ENCODE peak calls at places on chromosomes 6 and 20, in six cellular contexts. F is astrocyte; W is left ventricle myocardium inferior; U is adrenal gland; N is OCI-LY7; M is CD8-positive, alpha-beta T cell. P is an unnamed sample.

GRCh38 chr20:49372095-49372734 is 94.4 kb upstream of the ZNFX1 start:
- DNase-seq in F (no peak), W (no peak), U (no peak), N (no peak), M (no peak), P (no peak)

GRCh38 chr6:32070814-32071466 is 32.7 kb downstream of the CYP21A2 start:
- DNase-seq in F (no peak), W (peak), U (no peak), N (no peak), M (no peak), P (no peak)

GRCh38 chr6:134389658-134390057 is 71.7 kb upstream of the SGK1 start:
- DNase-seq in F (no peak), W (no peak), U (no peak), N (no peak), M (no peak), P (no peak)

GRCh38 chr6:89057759-89058158 is 22.8 kb upstream of the PNRC1 start:
- DNase-seq in F (no peak), W (no peak), U (no peak), N (no peak), M (no peak), P (no peak)

GRCh38 chr20:58583141-58583540 is 67.9 kb upstream of the APCDD1L start:
- DNase-seq in F (peak), W (no peak), U (no peak), N (no peak), M (no peak), P (no peak)

GRCh38 chr6:29938746-29939508 is 3.4 kb upstream of the HLA-A start:
- DNase-seq in F (no peak), W (no peak), U (no peak), N (no peak), M (no peak), P (no peak)

GRCh38 chr6:30870546-30870945 is 13.8 kb upstream of the DDR1 start:
- DNase-seq in F (no peak), W (no peak), U (no peak), N (no peak), M (no peak), P (no peak)

GRCh38 chr6:169865346-169866139 is 114.1 kb downstream of the ERMARD start:
- DNase-seq in F (no peak), W (no peak), U (no peak), N (no peak), M (no peak), P (no peak)

GRCh38 chr6:56902551-56903464 is 52.1 kb upstream of the BEND6 start:
- DNase-seq in F (peak), W (no peak), U (no peak), N (peak), M (no peak), P (no peak)

GRCh38 chr6:30841644-30842504 is 42.4 kb upstream of the DDR1 start:
- DNase-seq in F (peak), W (no peak), U (peak), N (no peak), M (no peak), P (no peak)

GRCh38 chr6:169274761-169275160 is 21.1 kb upstream of the THBS2 start:
- DNase-seq in F (peak), W (no peak), U (no peak), N (no peak), M (no peak), P (peak)

GRCh38 chr6:111703723-111704122 is 98.0 kb upstream of the TRAF3IP2 start:
- DNase-seq in F (no peak), W (no peak), U (no peak), N (no peak), M (no peak), P (no peak)

GRCh38 chr6:153031335-153031955 is 28.9 kb upstream of the MTRF1L start:
- DNase-seq in F (peak), W (no peak), U (no peak), N (no peak), M (no peak), P (no peak)

GRCh38 chr6:38715016-38715809 is at the start of gene DNAH8:
- DNase-seq in F (no peak), W (no peak), U (no peak), N (no peak), M (no peak), P (no peak)

GRCh38 chr6:91573826-91574416 is 987.0 kb upstream of the MAP3K7 start:
- DNase-seq in F (no peak), W (no peak), U (no peak), N (peak), M (no peak), P (no peak)

GRCh38 chr20:43682446-43682845 is 15.5 kb downstream of the MYBL2 start:
- DNase-seq in F (no peak), W (no peak), U (no peak), N (no peak), M (no peak), P (no peak)

GRCh38 chr20:17168026-17168612 is 58.7 kb upstream of the PCSK2 start:
- DNase-seq in F (no peak), W (no peak), U (no peak), N (no peak), M (no peak), P (no peak)

GRCh38 chr6:156197513-156197912 is 579.7 kb upstream of the ARID1B start:
- DNase-seq in F (no peak), W (no peak), U (no peak), N (peak), M (no peak), P (no peak)

GRCh38 chr6:141203902-141204575 is 928.7 kb upstream of the GJE1 start:
- DNase-seq in F (peak), W (no peak), U (no peak), N (no peak), M (no peak), P (no peak)

GRCh38 chr6:162271922-162272321 is 455.6 kb downstream of the PRKN start:
- DNase-seq in F (no peak), W (no peak), U (no peak), N (no peak), M (no peak), P (no peak)

GRCh38 chr20:49867453-49868215 is 47.7 kb downstream of the SPATA2 start:
- DNase-seq in F (no peak), W (no peak), U (no peak), N (no peak), M (no peak), P (no peak)

GRCh38 chr6:115404451-115404850 is 656.2 kb downstream of the FRK start:
- DNase-seq in F (no peak), W (no peak), U (no peak), N (no peak), M (no peak), P (no peak)

GRCh38 chr6:136063095-136063494 is 187.0 kb downstream of the MTFR2 start:
- DNase-seq in F (peak), W (no peak), U (no peak), N (no peak), M (no peak), P (no peak)

GRCh38 chr6:167409078-167409477 is 84.2 kb downstream of the TTLL2 start:
- DNase-seq in F (no peak), W (no peak), U (no peak), N (no peak), M (no peak), P (no peak)

GRCh38 chr6:112802154-112802553 is 455.0 kb downstream of the RFPL4B start:
- DNase-seq in F (peak), W (no peak), U (no peak), N (no peak), M (no peak), P (no peak)

GRCh38 chr6:144447487-144447886 is 162.4 kb downstream of the UTRN start:
- DNase-seq in F (peak), W (no peak), U (no peak), N (no peak), M (no peak), P (no peak)

GRCh38 chr6:112409311-112409710 is 62.2 kb downstream of the RFPL4B start:
- DNase-seq in F (no peak), W (no peak), U (no peak), N (no peak), M (no peak), P (no peak)

GRCh38 chr20:53833333-53834043 is 236.9 kb downstream of the BCAS1 start:
- DNase-seq in F (no peak), W (no peak), U (no peak), N (no peak), M (no peak), P (no peak)

GRCh38 chr20:63006611-63007471 is at the start of gene BHLHE23:
- DNase-seq in F (no peak), W (peak), U (no peak), N (no peak), M (no peak), P (no peak)

GRCh38 chr6:37099442-37099841 is 70.5 kb upstream of the PIM1 start:
- DNase-seq in F (no peak), W (no peak), U (peak), N (no peak), M (no peak), P (no peak)

GRCh38 chr6:143127941-143128340 is 67.3 kb downstream of the AIG1 start:
- DNase-seq in F (no peak), W (no peak), U (no peak), N (no peak), M (no peak), P (no peak)

GRCh38 chr6:30411515-30412207 is 66.7 kb downstream of the RPP21 start:
- DNase-seq in F (peak), W (peak), U (peak), N (peak), M (peak), P (peak)

GRCh38 chr6:38508894-38509293 is 130.8 kb downstream of the BTBD9 start:
- DNase-seq in F (peak), W (no peak), U (no peak), N (no peak), M (no peak), P (no peak)

GRCh38 chr20:55935448-55936221 is 69.7 kb downstream of the CBLN4 start:
- DNase-seq in F (no peak), W (no peak), U (peak), N (no peak), M (no peak), P (no peak)

GRCh38 chr6:3245216-3245615 is 13.5 kb upstream of the PSMG4 start:
- DNase-seq in F (no peak), W (no peak), U (no peak), N (no peak), M (no peak), P (no peak)

GRCh38 chr6:3250278-3250677 is 8.5 kb upstream of the PSMG4 start:
- DNase-seq in F (peak), W (no peak), U (no peak), N (no peak), M (no peak), P (no peak)

GRCh38 chr6:3244003-3244831 is 14.5 kb upstream of the PSMG4 start:
- DNase-seq in F (no peak), W (no peak), U (no peak), N (no peak), M (no peak), P (no peak)

GRCh38 chr6:3249821-3250220 is 8.9 kb upstream of the PSMG4 start:
- DNase-seq in F (no peak), W (no peak), U (no peak), N (no peak), M (no peak), P (no peak)

DNA sequence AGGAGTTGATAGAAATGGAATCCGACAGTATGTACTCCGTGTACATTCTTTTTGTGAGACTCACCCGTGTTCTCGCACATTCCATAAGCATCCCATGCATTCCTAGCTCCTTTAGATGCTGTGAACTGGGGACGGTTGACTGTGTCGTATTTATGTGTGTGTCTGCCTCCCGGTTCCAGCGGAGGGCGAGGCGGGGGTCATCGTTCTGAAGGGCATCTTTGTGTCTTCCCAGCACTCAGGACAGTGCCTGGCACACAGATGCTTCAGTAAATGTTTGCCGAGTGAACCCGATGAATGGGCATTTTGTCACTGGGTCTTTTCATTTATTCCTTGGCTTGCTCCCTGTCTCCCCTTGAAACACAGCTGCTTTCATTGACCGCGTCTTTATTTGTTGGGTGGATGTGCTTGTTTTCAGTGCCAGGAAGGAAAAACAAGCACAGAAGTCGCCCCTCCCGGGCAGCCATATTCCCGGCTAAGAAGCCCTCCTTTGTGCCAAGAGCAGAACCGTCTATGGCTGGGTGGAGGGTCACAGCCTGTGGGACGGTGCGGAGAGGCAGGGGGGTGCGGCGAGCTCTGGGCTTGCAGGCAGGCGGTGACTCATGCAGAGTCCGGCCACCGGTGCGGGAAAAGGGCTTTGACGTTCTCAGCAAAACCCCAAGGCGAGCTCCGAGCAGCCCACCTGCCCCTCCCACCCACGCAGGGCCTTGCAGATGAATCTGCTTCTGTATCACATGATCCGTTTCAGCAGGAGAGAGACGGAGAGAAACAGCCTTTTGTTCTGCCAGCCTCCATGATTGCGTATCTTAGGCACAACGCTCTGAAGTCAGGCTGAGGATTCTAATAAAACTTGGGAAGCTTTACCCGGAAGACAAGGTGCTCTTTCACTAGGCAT is 11.2 kb upstream of the PSMG4 start:
- DNase-seq in F (peak), W (no peak), U (peak), N (no peak), M (no peak), P (no peak)
- TF ChIP-seq CTCF in F (no peak), W (no peak), U (no peak), N (no peak), M (no peak), P (no peak)

DNA sequence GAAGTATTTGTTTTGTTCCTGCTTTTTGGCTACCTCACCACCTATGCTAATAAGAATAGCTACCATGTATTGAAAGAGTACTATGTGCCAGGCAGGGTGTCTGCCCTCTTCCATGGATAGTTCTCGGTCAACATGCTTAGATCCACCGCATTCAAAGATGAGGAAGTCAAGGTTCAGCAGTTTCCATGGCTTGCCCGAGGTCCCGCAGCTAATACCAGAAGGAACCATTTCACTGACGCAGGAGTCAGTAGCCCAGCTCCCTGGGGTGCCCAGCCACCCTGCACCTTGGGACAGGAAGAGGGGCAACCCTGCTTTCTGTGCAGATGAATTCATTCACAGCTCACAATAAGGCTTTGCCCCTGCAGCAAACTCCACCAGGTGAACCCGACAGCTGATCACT is 194.4 kb upstream of the RREB1 start:
- DNase-seq in F (no peak), W (no peak), U (no peak), N (no peak), M (no peak), P (no peak)
- H3K27ac ChIP-seq in F (no peak), W (peak), U (no peak), N (no peak), M (no peak), P (no peak)

DNA sequence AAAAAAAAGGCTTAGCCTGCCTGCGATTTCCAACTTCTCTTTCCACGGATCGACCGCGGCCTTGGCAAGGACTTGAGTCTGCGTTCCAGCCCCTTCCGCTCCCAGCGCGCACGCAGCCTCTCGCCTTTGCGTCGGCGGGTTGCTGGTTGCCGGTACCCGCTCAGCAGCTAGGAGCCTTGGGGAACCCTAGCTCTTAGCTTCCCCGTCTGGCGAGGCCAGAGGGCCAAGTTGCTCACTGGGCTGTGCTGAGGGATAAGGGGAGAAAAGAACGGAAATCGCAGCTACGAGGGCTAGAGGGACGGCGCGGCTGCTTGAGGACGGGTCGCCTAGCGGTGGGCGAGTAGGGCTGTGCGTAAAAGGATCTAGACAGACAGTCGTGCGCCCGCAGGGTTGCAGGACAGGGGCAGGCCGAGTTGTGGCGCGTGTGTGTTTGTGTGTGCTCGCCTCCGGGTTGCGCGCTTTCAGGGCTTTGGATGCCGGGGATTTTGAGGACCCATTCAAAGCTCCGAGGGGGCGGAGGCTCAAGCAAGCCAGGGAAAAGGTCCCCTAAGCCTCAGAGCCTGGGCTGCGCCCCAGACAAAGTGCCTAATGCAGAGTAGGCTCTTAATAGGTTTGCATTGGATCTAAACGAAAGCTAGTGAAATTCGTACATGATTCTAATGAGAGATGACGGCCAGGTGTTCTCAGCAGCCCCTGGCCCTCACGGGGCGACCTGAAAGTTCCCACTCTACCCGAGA is 40.5 kb upstream of the OSTM1 start:
- DNase-seq in F (peak), W (peak), U (peak), N (no peak), M (no peak), P (peak)
- TF ChIP-seq CTCF in F (peak), W (no peak), U (peak), N (no peak), M (no peak), P (no peak)

DNA sequence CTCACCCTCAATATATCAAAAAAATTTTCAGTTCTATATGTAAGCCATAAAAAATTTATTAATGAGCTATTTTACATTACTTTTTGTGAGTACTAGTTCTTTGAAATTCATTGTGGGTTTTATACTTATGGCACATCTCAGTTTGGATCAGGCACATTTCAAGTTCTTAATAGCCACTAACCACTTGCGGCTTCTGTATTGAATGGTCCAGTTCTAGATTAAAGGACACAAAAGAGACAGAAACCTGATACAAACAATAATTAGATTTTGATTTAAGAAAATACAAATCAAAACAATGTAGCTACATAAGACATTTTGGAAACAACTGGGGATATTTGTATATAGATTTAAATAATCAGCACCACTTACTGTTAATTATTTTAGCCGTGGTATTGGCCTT is 86.6 kb upstream of the RNF24 start:
- DNase-seq in F (no peak), W (no peak), U (no peak), N (no peak), M (no peak), P (no peak)
- H3K27ac ChIP-seq in F (no peak), W (no peak), U (no peak), N (no peak), M (no peak), P (no peak)

DNA sequence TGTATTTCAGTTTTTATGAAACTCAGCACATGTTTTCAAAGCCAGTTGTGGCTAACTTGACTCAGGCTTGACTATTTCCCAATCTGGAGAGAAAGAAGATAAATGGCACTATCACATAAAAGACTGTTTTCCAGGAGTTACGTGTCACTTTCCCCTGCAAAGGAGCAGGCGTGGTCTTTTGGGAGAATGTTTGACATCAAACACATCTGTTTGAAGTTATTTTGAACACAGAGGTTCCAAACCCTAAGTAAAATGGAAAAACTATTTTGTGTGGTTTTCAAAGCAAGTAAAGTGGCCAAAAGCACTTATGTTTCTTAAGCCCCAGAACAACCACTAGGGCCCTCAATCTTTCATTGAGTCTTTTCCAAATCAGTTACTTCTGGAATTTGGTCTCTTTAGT is 89.7 kb downstream of the FOXF2 start:
- DNase-seq in F (peak), W (no peak), U (no peak), N (no peak), M (no peak), P (no peak)
- TF ChIP-seq CTCF in F (no peak), W (no peak), U (no peak), N (no peak), M (no peak), P (no peak)

P was measured in lung.